ENCODE peak calls at places on chromosomes 7 and 10, in five cellular contexts. One of them, this sample, is unnamed.

GRCh38 chr7:77388055-77388454 is 28.1 kb downstream of the GSAP start:
- DNase-seq in H9: no peak
- DNase-seq in mesenchymal stem cell: no peak
- DNase-seq in trophoblast cell: no peak
- DNase-seq in H1: no peak
- DNase-seq in this sample: no peak

GRCh38 chr7:127628445-127628844 is 10.5 kb upstream of the PAX4 start:
- DNase-seq in H9: peak
- DNase-seq in mesenchymal stem cell: no peak
- DNase-seq in trophoblast cell: no peak
- DNase-seq in H1: no peak
- DNase-seq in this sample: no peak

GRCh38 chr7:7956531-7957221 is 11.9 kb upstream of the GLCCI1 start:
- DNase-seq in H9: no peak
- DNase-seq in mesenchymal stem cell: peak
- DNase-seq in trophoblast cell: peak
- DNase-seq in H1: no peak
- DNase-seq in this sample: no peak

GRCh38 chr7:93298671-93299070 is 66.5 kb downstream of the VPS50 start:
- DNase-seq in H9: no peak
- DNase-seq in mesenchymal stem cell: peak
- DNase-seq in trophoblast cell: peak
- DNase-seq in H1: no peak
- DNase-seq in this sample: no peak

GRCh38 chr10:43093423-43094090 is 16.7 kb downstream of the RET start:
- DNase-seq in H9: peak
- DNase-seq in mesenchymal stem cell: peak
- DNase-seq in trophoblast cell: peak
- DNase-seq in H1: no peak
- DNase-seq in this sample: no peak

GRCh38 chr7:134028853-134029252 is 98.3 kb upstream of the LRGUK start:
- DNase-seq in H9: peak
- DNase-seq in mesenchymal stem cell: no peak
- DNase-seq in trophoblast cell: no peak
- DNase-seq in H1: peak
- DNase-seq in this sample: no peak

GRCh38 chr7:118311121-118311803 is 86.8 kb downstream of the ANKRD7 start:
- DNase-seq in H9: no peak
- DNase-seq in mesenchymal stem cell: peak
- DNase-seq in trophoblast cell: peak
- DNase-seq in H1: no peak
- DNase-seq in this sample: no peak

GRCh38 chr10:60346661-60347060 is 43.0 kb downstream of the ANK3 start:
- DNase-seq in H9: no peak
- DNase-seq in mesenchymal stem cell: no peak
- DNase-seq in trophoblast cell: no peak
- DNase-seq in H1: no peak
- DNase-seq in this sample: no peak

GRCh38 chr10:4699950-4700730 is 125.9 kb upstream of the AKR1E2 start:
- DNase-seq in H9: no peak
- DNase-seq in mesenchymal stem cell: no peak
- DNase-seq in trophoblast cell: no peak
- DNase-seq in H1: no peak
- DNase-seq in this sample: no peak

GRCh38 chr7:47521816-47522561 is 59.9 kb downstream of the TNS3 start:
- DNase-seq in H9: no peak
- DNase-seq in mesenchymal stem cell: no peak
- DNase-seq in trophoblast cell: no peak
- DNase-seq in H1: no peak
- DNase-seq in this sample: no peak

GRCh38 chr7:101410743-101411476 is 48.2 kb downstream of the COL26A1 start:
- DNase-seq in H9: peak
- DNase-seq in mesenchymal stem cell: peak
- DNase-seq in trophoblast cell: peak
- DNase-seq in H1: peak
- DNase-seq in this sample: peak

GRCh38 chr10:46291817-46292572 is 5.2 kb downstream of the ANTXRL start:
- DNase-seq in H9: no peak
- DNase-seq in mesenchymal stem cell: no peak
- DNase-seq in trophoblast cell: no peak
- DNase-seq in H1: no peak
- DNase-seq in this sample: no peak

DNA sequence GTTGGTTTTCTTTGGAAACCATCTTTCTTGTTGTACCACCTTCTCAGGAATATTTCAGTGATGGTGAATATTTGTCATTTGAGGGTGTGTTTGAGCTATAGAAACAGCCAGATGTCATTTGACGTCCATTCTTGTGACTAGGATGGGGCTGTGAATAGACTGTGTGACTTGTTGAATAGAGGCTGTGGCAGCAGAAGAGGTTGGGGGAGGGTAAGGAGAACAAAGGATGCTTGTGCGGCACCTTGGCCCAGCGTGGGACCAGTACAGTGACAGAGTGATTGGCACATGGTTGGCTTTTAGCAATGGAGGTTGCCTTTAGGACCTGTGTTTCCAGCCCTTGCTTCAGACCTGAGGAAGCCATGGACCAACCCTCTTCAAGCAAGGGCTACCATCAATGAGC is 11.3 kb downstream of the DMBT1 start:
- DNase-seq in H9: no peak
- DNase-seq in mesenchymal stem cell: no peak
- DNase-seq in trophoblast cell: no peak
- DNase-seq in H1: no peak
- DNase-seq in this sample: no peak
- H2BK12ac ChIP-seq in H9: no peak
- H2BK12ac ChIP-seq in mesenchymal stem cell: no peak
- H2BK12ac ChIP-seq in trophoblast cell: no peak
- H2BK12ac ChIP-seq in H1: no peak
- H2BK12ac ChIP-seq in this sample: no peak

GRCh38 chr7:5597772-5598171 is 174.1 kb upstream of the TNRC18 start:
- DNase-seq in H9: no peak
- DNase-seq in mesenchymal stem cell: peak
- DNase-seq in trophoblast cell: peak
- DNase-seq in H1: no peak
- DNase-seq in this sample: no peak

GRCh38 chr7:5596896-5597246 is 173.2 kb upstream of the TNRC18 start:
- DNase-seq in H9: no peak
- DNase-seq in mesenchymal stem cell: no peak
- DNase-seq in trophoblast cell: peak
- DNase-seq in H1: no peak
- DNase-seq in this sample: no peak

GRCh38 chr7:5599543-5600200 is 176.0 kb upstream of the TNRC18 start:
- DNase-seq in H9: peak
- DNase-seq in mesenchymal stem cell: no peak
- DNase-seq in trophoblast cell: peak
- DNase-seq in H1: no peak
- DNase-seq in this sample: no peak

GRCh38 chr7:5598261-5598761 is 174.7 kb upstream of the TNRC18 start:
- DNase-seq in H9: peak
- DNase-seq in mesenchymal stem cell: peak
- DNase-seq in trophoblast cell: peak
- DNase-seq in H1: no peak
- DNase-seq in this sample: no peak

DNA sequence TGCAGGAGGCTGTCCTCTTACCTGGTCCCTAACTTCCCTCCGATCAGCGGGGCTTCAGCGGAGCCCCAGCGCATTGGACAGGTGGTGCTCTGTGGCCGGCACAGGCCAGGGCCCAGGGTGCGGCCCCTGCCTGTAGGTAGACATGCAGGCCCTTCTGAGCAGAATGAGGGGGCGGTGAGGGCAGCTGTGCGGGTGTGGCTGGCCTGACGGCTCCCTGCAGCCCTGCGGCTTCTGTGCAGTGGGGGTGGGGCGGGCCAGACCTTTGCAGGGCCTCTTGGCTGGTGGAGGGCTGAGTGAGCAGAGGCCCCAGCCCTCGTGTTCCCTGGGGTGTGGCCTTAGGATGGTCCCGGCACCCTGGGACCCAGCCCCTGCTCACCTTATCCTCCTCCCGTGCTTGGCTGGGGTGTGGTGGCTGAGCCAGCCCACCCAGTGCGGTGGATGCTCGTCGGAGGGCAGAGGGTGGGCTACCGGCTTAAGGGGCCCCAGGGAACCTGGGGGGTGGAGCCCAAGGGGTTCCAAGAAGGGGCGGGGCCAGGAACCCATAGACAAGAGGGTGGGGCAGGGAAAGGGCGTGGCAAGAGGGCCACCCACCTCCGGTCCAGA is 175.2 kb upstream of the TNRC18 start:
- DNase-seq in H9: peak
- DNase-seq in mesenchymal stem cell: no peak
- DNase-seq in trophoblast cell: peak
- DNase-seq in H1: no peak
- DNase-seq in this sample: no peak
- H3K23ac ChIP-seq in H9: no peak
- H3K23ac ChIP-seq in mesenchymal stem cell: peak
- H3K23ac ChIP-seq in trophoblast cell: no peak
- H3K23ac ChIP-seq in H1: no peak
- H3K23ac ChIP-seq in this sample: peak

DNA sequence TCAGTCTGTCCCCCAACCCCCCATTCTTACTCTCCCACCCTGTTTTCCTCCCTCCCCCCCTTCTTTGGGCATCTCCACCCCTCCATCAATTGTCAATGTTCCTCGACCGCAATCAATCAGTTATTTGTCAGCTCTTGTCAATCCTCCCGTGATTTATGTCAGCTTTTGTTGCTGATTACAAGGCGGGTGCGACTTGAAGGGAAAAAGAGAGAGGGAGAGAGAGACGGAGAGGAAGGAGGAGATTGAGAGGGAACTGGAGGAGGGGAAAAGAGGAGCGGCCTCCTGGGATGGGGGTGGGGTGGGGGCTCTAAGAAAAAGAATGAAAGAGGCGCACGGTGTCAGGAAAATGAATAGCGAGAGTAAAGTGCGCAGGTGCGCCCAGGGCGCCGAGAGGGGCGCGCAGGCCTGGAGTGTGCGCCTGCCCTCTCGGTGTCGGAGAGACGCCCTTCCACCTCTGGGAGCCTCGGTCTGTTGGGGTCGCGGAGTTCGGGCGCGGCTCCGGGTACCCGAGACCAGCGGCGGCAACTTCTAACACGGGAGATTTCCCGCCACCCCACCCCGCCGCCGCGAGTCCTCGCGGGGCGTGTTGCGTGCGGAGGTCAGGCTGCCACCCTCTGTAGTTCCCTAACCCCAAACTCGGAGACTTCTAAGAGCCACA is 1.1 kb upstream of the ZNF503 start:
- DNase-seq in H9: peak
- DNase-seq in mesenchymal stem cell: no peak
- DNase-seq in trophoblast cell: no peak
- DNase-seq in H1: no peak
- DNase-seq in this sample: no peak
- H2AFZ ChIP-seq in H9: no peak
- H2AFZ ChIP-seq in mesenchymal stem cell: no peak
- H2AFZ ChIP-seq in trophoblast cell: no peak
- H2AFZ ChIP-seq in H1: no peak
- H2AFZ ChIP-seq in this sample: peak

GRCh38 chr10:121365566-121365965 is 232.7 kb downstream of the FGFR2 start:
- DNase-seq in H9: no peak
- DNase-seq in mesenchymal stem cell: no peak
- DNase-seq in trophoblast cell: no peak
- DNase-seq in H1: no peak
- DNase-seq in this sample: no peak
- H2BK12ac ChIP-seq in H9: no peak
- H2BK12ac ChIP-seq in mesenchymal stem cell: no peak
- H2BK12ac ChIP-seq in trophoblast cell: no peak
- H2BK12ac ChIP-seq in H1: no peak
- H2BK12ac ChIP-seq in this sample: no peak

GRCh38 chr10:17075510-17075909 is 54.1 kb downstream of the CUBN start:
- DNase-seq in H9: no peak
- DNase-seq in mesenchymal stem cell: peak
- DNase-seq in trophoblast cell: peak
- DNase-seq in H1: no peak
- DNase-seq in this sample: no peak

GRCh38 chr10:17074548-17074860 is 55.1 kb downstream of the CUBN start:
- DNase-seq in H9: no peak
- DNase-seq in mesenchymal stem cell: no peak
- DNase-seq in trophoblast cell: peak
- DNase-seq in H1: no peak
- DNase-seq in this sample: no peak

GRCh38 chr10:17077251-17077904 is 52.2 kb downstream of the CUBN start:
- DNase-seq in H9: no peak
- DNase-seq in mesenchymal stem cell: no peak
- DNase-seq in trophoblast cell: no peak
- DNase-seq in H1: no peak
- DNase-seq in this sample: no peak

GRCh38 chr10:17076626-17077025 is 53.0 kb downstream of the CUBN start:
- DNase-seq in H9: no peak
- DNase-seq in mesenchymal stem cell: no peak
- DNase-seq in trophoblast cell: no peak
- DNase-seq in H1: no peak
- DNase-seq in this sample: no peak

DNA sequence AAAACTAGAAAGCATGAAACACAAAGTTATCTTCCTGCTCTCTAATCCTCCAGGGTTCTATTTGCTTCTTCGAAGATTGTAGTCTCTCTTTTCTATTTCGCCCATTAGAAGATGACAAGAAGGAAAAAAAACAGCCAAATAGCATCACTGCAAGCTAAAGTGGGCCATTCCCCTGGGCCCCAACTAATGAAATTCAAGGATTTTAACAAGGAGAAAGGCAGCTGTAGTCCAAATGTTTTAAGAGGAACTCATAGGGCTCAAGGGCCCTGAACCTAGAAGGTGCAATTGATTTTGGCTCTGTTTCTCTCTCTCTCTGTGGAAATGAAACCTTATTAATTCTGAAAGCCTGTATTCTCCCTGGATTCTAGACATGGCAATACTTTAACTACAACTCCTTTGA is 53.6 kb downstream of the CUBN start:
- DNase-seq in H9: no peak
- DNase-seq in mesenchymal stem cell: no peak
- DNase-seq in trophoblast cell: no peak
- DNase-seq in H1: no peak
- DNase-seq in this sample: no peak
- H3K23ac ChIP-seq in H9: no peak
- H3K23ac ChIP-seq in mesenchymal stem cell: no peak
- H3K23ac ChIP-seq in trophoblast cell: no peak
- H3K23ac ChIP-seq in H1: no peak
- H3K23ac ChIP-seq in this sample: no peak